ENCODE peak calls at places on chromosomes 4 and X, in five cellular contexts. U, W, N, B and M are unnamed samples.

GRCh38 chrX:26192204-26192603 is at the start of gene MAGEB6:
- DNase-seq in U (no peak), W (no peak), N (no peak), B (no peak), M (no peak)

GRCh38 chrX:18674417-18674787 is 2.5 kb upstream of the RS1 start:
- DNase-seq in U (no peak), W (no peak), N (peak; percentile 66), B (no peak), M (no peak)

GRCh38 chrX:109856974-109857373 is 123.9 kb upstream of the ACSL4 start:
- DNase-seq in U (peak; percentile 66), W (peak; percentile 15), N (no peak), B (peak; percentile 38), M (no peak)

GRCh38 chr4:2254665-2255500 is 7.0 kb downstream of the MXD4 start:
- DNase-seq in U (no peak), W (peak; percentile 4), N (peak; percentile 57), B (no peak), M (no peak)

GRCh38 chr4:137663376-137664054 is 131.2 kb upstream of the PCDH18 start:
- DNase-seq in U (peak; percentile 19), W (no peak), N (no peak), B (no peak), M (no peak)

GRCh38 chrX:43880439-43880838 is 1.8 kb downstream of the MAOB start:
- DNase-seq in U (no peak), W (no peak), N (no peak), B (no peak), M (no peak)

GRCh38 chrX:34653811-34654210 is 3.3 kb downstream of the TMEM47 start:
- DNase-seq in U (peak; percentile 44), W (no peak), N (no peak), B (no peak), M (no peak)

GRCh38 chr4:139655116-139655515 is 10.5 kb upstream of the MGST2 start:
- DNase-seq in U (peak; percentile 49), W (no peak), N (no peak), B (peak; percentile 52), M (no peak)

GRCh38 chr4:14513471-14513870 is 488.8 kb upstream of the CPEB2 start:
- DNase-seq in U (peak; percentile 37), W (no peak), N (no peak), B (no peak), M (no peak)

GRCh38 chrX:135421932-135422809 is at the start of gene SMIM10L2A:
- DNase-seq in U (no peak), W (no peak), N (no peak), B (peak; percentile 4), M (no peak)

GRCh38 chr4:143375326-143376073 is 38.8 kb downstream of the GAB1 start:
- DNase-seq in U (peak; percentile 45), W (no peak), N (no peak), B (peak; percentile 74), M (no peak)

GRCh38 chr4:95510145-95510544 is 38.6 kb downstream of the UNC5C start:
- DNase-seq in U (peak; percentile 59), W (peak; percentile 15), N (no peak), B (peak; percentile 19), M (no peak)

GRCh38 chrX:45743081-45743533 is 542.4 kb upstream of the DIPK2B start:
- DNase-seq in U (peak; percentile 42), W (no peak), N (no peak), B (peak; percentile 10), M (no peak)

GRCh38 chrX:1462596-1463251 is 10.0 kb upstream of the ASMTL start:
- DNase-seq in U (no peak), W (no peak), N (peak; percentile 36), B (no peak), M (peak; percentile 22)

GRCh38 chr4:107392951-107393350 is 327.1 kb downstream of the PAPSS1 start:
- DNase-seq in U (peak; percentile 9), W (peak; percentile 13), N (peak; percentile 65), B (peak; percentile 4), M (no peak)

GRCh38 chr4:23706972-23707676 is 182.7 kb downstream of the PPARGC1A start:
- DNase-seq in U (no peak), W (no peak), N (no peak), B (no peak), M (no peak)

GRCh38 chr4:87975466-87975865 is at the start of gene SPP1:
- DNase-seq in U (no peak), W (no peak), N (no peak), B (peak; percentile 4), M (no peak)

GRCh38 chr4:157792716-157793115 is 380.1 kb downstream of the GASK1B start:
- DNase-seq in U (no peak), W (no peak), N (no peak), B (no peak), M (no peak)

GRCh38 chr4:76745264-76745663 is 152.7 kb downstream of the SOWAHB start:
- DNase-seq in U (peak; percentile 76), W (no peak), N (no peak), B (no peak), M (no peak)

GRCh38 chrX:143648705-143649104 is 12.8 kb upstream of the SLITRK4 start:
- DNase-seq in U (no peak), W (peak; percentile 17), N (no peak), B (peak; percentile 15), M (no peak)

GRCh38 chr4:139913398-139913990 is 240.5 kb downstream of the MAML3 start:
- DNase-seq in U (peak; percentile 69), W (no peak), N (no peak), B (no peak), M (no peak)

GRCh38 chr4:118367872-118368271 is 15.1 kb upstream of the PRSS12 start:
- DNase-seq in U (no peak), W (no peak), N (no peak), B (no peak), M (no peak)

GRCh38 chr4:145619639-145619996 is 433 bp downstream of the MMAA start:
- DNase-seq in U (peak; percentile 59), W (no peak), N (peak; percentile 67), B (peak; percentile 74), M (no peak)

GRCh38 chr4:10715696-10716095 is 31.1 kb upstream of the CLNK start:
- DNase-seq in U (peak; percentile 42), W (no peak), N (no peak), B (no peak), M (no peak)

GRCh38 chr4:3436798-3437581 is 4.8 kb upstream of the HGFAC start:
- DNase-seq in U (peak; percentile 39), W (no peak), N (no peak), B (peak; percentile 31), M (no peak)

GRCh38 chr4:94304365-94304971 is 38.2 kb downstream of the HPGDS start:
- DNase-seq in U (peak; percentile 47), W (peak; percentile 68), N (no peak), B (peak; percentile 53), M (no peak)

GRCh38 chr4:126168484-126168883 is 853.7 kb downstream of the FAT4 start:
- DNase-seq in U (no peak), W (no peak), N (no peak), B (no peak), M (no peak)

GRCh38 chr4:137610960-137611359 is 78.7 kb upstream of the PCDH18 start:
- DNase-seq in U (peak; percentile 28), W (no peak), N (no peak), B (peak; percentile 38), M (no peak)

GRCh38 chr4:53763813-53764597 is 172.7 kb upstream of the LNX1 start:
- DNase-seq in U (peak; percentile 68), W (no peak), N (no peak), B (no peak), M (no peak)

GRCh38 chr4:185115827-185116232 is 27.2 kb upstream of the SLC25A4 start:
- DNase-seq in U (peak; percentile 99), W (no peak), N (no peak), B (no peak), M (no peak)

GRCh38 chr4:85967872-85968271 is 392.0 kb downstream of the MAPK10 start:
- DNase-seq in U (peak; percentile 12), W (no peak), N (no peak), B (no peak), M (no peak)

DNA sequence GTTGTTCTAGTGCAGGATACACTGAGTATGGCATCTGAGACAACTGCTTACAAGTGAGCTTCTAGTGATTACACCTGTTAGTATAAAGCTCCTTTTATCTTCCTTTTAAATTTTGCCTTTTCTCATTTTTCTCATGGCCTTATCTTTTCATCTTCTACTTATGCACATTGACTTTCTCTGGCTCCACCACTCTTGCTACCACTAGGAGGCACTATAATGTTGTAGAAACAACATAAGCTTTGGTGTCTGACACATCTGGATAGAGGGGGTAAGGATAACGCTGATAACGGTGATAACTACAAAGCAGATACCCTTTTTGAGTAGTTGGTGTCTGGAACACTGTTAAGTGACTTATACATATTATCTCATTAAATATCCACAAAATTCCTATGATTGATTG is 187.4 kb upstream of the TEX13C start:
- DNase-seq in U (no peak), W (no peak), N (no peak), B (peak; percentile 7), M (no peak)
- TF ChIP-seq CTCF in U (no peak), W (no peak), N (no peak), B (peak; percentile 34), M (peak; percentile 28)

DNA sequence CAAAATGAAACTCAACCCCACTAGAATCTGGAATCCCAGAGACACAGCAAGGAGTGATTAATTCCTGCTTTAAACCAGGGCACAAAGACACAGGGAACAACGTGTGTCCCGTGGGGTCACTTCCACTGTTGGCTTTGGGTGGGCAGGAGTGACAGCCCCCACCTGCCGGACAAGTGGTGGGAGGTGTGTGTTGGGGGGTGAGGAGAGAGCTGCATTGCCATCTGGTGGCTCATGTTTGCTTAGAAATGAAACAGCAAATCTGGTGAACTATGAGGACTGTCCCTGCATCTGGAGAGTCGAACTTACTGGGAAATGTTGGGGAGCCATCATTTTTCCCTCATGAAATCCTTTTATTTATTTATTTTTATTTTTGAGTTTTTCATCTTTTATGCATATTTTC is 75.9 kb upstream of the AFAP1 start:
- DNase-seq in U (no peak), W (peak; percentile 14), N (no peak), B (no peak), M (no peak)
- TF ChIP-seq CTCF in U (peak; percentile 34), W (peak; percentile 20), N (peak; percentile 15), B (peak; percentile 12), M (no peak)

GRCh38 chr4:61299316-61299715 is 99.2 kb downstream of the ADGRL3 start:
- DNase-seq in U (no peak), W (no peak), N (no peak), B (no peak), M (no peak)
- TF ChIP-seq CTCF in U (no peak), W (no peak), N (no peak), B (no peak), M (no peak)

GRCh38 chrX:71653344-71653743 is 14.0 kb upstream of the LOC101059915 start:
- DNase-seq in U (no peak), W (no peak), N (no peak), B (no peak), M (no peak)

GRCh38 chrX:71652405-71652804 is 14.9 kb upstream of the LOC101059915 start:
- DNase-seq in U (peak; percentile 57), W (peak; percentile 63), N (no peak), B (peak; percentile 71), M (no peak)

DNA sequence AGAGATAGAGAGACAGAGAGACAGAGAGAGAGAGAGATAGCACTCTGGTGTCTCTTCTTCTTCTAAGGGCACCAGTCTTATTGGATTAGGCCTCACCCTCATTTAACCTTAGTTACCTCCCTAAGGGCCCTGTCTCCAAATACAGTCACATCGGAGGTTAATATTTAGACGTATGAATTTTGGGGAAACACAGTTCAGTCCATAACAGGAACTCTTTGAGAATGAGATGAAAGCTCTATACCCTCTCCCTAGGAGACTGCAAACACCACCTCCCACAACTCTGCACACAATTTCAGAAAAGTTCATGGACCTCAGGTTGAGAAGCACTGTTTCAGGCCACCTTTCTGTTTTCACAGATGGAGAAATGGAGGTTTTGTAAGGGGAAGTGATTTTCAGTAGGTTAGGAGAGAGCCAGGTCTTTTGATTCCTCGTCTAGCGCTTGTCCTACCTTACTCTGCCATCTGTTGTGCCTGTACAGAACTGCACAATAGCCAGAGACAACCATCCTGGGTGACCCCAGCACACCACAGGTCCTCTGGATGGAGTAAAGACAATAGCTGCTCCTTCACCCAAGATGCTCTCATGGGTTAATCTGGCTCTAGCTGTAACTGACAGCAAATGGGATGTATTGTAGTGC is 16.9 kb upstream of the LOC101059915 start:
- DNase-seq in U (no peak), W (no peak), N (no peak), B (peak; percentile 71), M (no peak)
- TF ChIP-seq CTCF in U (no peak), W (no peak), N (no peak), B (peak; percentile 51), M (no peak)